ENCODE peak calls at places on chromosomes 11 and 22, in seven cellular contexts. S is tibial nerve, W is psoas muscle, N is GM23248, R is transverse colon, H is cardiac muscle cell, U is right lobe of liver. E is an unnamed sample. For H3K27me3, the result is how much of the 10 kb centered on the place peaks cover.

GRCh38 chr11:104402812-104403521 is 239.0 kb upstream of the PDGFD start:
- DNase-seq in U (no peak), H (no peak), R (no peak), W (no peak), S (no peak), N (no peak), E (no peak)

GRCh38 chr11:2215230-2215560 is 43.6 kb upstream of the TH start:
- DNase-seq in R (no peak), W (no peak), H (no peak), U (no peak), S (no peak), N (no peak), E (no peak)

GRCh38 chr11:74278721-74279148 is 32.7 kb downstream of the P4HA3 start:
- DNase-seq in U (no peak), W (no peak), R (peak), N (peak), S (no peak), H (peak), E (peak)

GRCh38 chr11:113730887-113731726 is 25.0 kb upstream of the TMPRSS5 start:
- DNase-seq in W (no peak), N (peak), H (peak), U (no peak), R (peak), S (no peak), E (no peak)

GRCh38 chr22:18152519-18152918 is 2.5 kb downstream of the USP18 start:
- DNase-seq in H (no peak), S (no peak), U (no peak), R (no peak), N (no peak), W (no peak), E (no peak)

GRCh38 chr22:50160947-50161346 is 9.6 kb upstream of the PANX2 start:
- DNase-seq in U (no peak), R (no peak), N (no peak), H (no peak), S (no peak), W (no peak), E (peak)

GRCh38 chr11:35853871-35854270 is 90.0 kb upstream of the LDLRAD3 start:
- DNase-seq in S (no peak), R (no peak), U (no peak), H (no peak), W (no peak), N (no peak), E (no peak)

GRCh38 chr11:73995247-73995646 is 12.6 kb upstream of the UCP2 start:
- DNase-seq in R (no peak), H (no peak), U (no peak), W (no peak), N (peak), S (no peak), E (no peak)

GRCh38 chr11:100684101-100685065 is 2.7 kb upstream of the ARHGAP42 start:
- DNase-seq in H (no peak), N (peak), R (no peak), W (no peak), S (no peak), U (no peak), E (no peak)

GRCh38 chr22:50314455-50315288 is 7.2 kb upstream of the PLXNB2 start:
- DNase-seq in U (peak), W (no peak), N (no peak), R (peak), H (no peak), S (no peak), E (peak)

GRCh38 chr11:106286881-106287504 is 209.5 kb downstream of the AASDHPPT start:
- DNase-seq in N (no peak), H (no peak), W (no peak), R (no peak), U (no peak), S (no peak), E (no peak)

GRCh38 chr11:69220581-69221051 is 64.9 kb downstream of the SMIM38 start:
- DNase-seq in U (peak), H (no peak), W (no peak), S (no peak), N (peak), R (no peak), E (no peak)

GRCh38 chr22:29994027-29994715 is 86.1 kb upstream of the HORMAD2 start:
- DNase-seq in H (peak), S (no peak), W (no peak), R (no peak), N (peak), U (no peak), E (no peak)

GRCh38 chr11:32386770-32387377 is 48.5 kb downstream of the WT1 start:
- DNase-seq in H (peak), R (no peak), N (peak), U (no peak), S (no peak), W (no peak), E (no peak)

GRCh38 chr22:38788016-38788415 is 5.9 kb downstream of the DNAL4 start:
- DNase-seq in W (no peak), U (no peak), N (peak), S (no peak), H (peak), R (no peak), E (no peak)

GRCh38 chr11:64146036-64146943 is 19.6 kb downstream of the MACROD1 start:
- DNase-seq in R (peak), H (peak), W (peak), S (no peak), U (no peak), N (peak), E (no peak)

GRCh38 chr11:48111941-48112340 is 104.7 kb upstream of the OR4B1 start:
- DNase-seq in W (no peak), N (no peak), U (no peak), R (no peak), H (no peak), S (no peak), E (no peak)

GRCh38 chr11:13238879-13239514 is 38.6 kb upstream of the BMAL1 start:
- DNase-seq in R (peak), N (peak), U (no peak), S (no peak), W (peak), H (peak), E (peak)

GRCh38 chr11:1087279-1087960 is 12.7 kb downstream of the MUC2 start:
- DNase-seq in W (no peak), R (no peak), S (no peak), H (no peak), U (peak), N (no peak), E (peak)

GRCh38 chr11:64245797-64246623 is 733 bp downstream of the PPP1R14B start:
- DNase-seq in U (no peak), H (peak), W (peak), N (peak), S (peak), R (peak), E (peak)

GRCh38 chr11:119795231-119795630 is 66.2 kb upstream of the NECTIN1 start:
- DNase-seq in R (no peak), U (peak), N (peak), S (peak), H (peak), W (no peak), E (no peak)

GRCh38 chr11:6608011-6608410 is 4.0 kb downstream of the TAF10 start:
- DNase-seq in W (no peak), U (no peak), R (no peak), H (no peak), N (no peak), S (no peak), E (peak)

GRCh38 chr22:21760640-21761039 is 25.0 kb upstream of the YPEL1 start:
- DNase-seq in H (peak), R (no peak), U (no peak), N (peak), S (no peak), W (no peak), E (no peak)

GRCh38 chr11:17596711-17597110 is 49.7 kb downstream of the OTOG start:
- DNase-seq in W (peak), S (no peak), N (no peak), H (no peak), R (no peak), U (no peak), E (no peak)

DNA sequence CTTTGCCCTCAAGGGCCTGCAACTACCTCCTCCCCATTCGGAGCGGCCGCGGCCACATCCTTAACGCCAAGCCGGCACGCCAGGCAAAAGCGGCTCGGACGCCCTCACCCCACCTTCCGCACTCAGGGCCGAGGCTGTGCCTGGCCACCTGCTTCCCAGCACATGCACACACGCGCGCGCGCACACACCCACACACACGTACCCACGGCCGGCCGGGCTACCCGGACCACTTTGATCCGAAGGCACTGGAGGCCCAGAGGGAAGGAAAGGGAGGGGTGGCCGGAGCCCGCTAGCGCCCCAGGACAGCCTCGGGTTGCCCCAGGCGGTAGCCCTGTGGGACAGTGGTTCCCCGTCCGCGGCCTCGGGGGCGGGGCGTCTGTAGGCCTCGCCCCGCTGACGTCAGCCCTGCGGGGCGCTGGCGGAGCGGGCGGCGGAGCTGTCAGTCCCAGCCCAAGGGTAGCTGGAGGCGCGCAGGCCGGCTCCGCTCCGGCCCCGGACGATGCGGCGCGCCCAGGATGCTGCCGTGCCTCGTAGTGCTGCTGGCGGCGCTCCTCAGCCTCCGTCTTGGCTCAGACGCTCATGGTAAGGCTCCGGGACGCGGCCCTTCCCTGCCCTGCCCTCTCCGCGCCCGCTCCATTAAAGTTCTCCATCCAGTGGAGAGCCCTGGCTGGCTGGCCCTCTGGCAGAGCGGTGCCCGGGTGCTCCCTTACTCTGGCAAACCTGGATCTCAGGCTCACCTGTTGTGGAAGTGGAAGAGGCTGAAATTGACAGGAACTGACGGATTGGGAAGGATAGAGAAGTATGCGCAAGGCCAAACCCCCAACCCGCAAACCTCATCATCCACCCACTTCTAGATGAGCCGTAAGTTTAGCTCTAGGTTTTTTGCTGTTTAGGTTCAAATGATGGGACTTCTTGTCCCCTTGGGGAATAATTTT is at the start of gene IL10RA:
- DNase-seq in N (peak), S (peak), W (peak), R (peak), U (peak), H (peak), E (peak)
- H3K27me3 ChIP-seq in N (under half), S (under half), W (under half), R (under half), U (under half), H (half or more), E (under half)

DNA sequence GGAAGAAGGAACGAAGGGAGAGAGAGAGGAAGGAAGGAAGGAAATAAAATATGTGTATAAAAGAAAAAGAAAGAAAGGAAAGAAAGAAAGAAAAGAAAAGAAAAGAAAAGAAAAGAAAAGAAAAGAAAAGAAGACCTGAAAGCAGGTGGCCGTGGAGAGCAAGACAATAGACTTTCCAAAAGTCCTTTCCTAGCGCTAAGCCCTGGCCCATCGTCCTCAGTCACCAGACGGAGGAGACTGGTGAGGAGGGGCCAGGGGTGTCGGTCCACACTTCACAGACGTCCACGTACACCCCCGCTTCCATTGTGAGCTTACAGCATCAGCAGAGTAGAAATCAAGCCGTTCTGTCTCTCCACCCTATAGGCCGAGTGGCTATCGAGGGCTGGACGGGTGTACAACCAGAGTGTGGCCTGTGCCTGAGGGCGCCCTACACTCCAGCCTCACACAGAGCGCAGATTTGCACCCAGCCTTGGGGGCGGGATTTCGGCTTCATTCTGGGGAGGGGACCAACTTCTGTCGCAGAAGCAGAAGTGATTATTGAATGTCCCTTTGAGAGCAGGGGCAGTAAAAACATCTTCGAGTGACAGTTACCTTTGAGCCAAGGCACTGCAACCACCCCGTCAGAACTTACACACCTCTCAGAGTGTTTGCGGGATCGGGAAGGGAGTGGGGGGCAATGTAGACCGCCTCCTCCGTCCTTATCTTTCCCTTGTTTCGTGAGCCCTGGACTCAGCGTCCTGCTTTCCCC is 2.0 kb upstream of the BSX start:
- DNase-seq in H (no peak), S (no peak), N (no peak), U (no peak), R (no peak), W (no peak), E (no peak)
- H3K27me3 ChIP-seq in H (half or more), S (half or more), N (half or more), U (under half), R (half or more), W (under half), E (under half)

GRCh38 chr22:45933503-45934167 is 43.3 kb downstream of the WNT7B start:
- DNase-seq in R (no peak), N (no peak), S (no peak), W (no peak), U (no peak), H (no peak), E (no peak)

GRCh38 chr22:45935573-45935972 is 41.4 kb downstream of the WNT7B start:
- DNase-seq in N (no peak), W (no peak), U (no peak), S (no peak), R (no peak), H (no peak), E (no peak)

GRCh38 chr22:45932066-45932465 is 44.9 kb downstream of the WNT7B start:
- DNase-seq in U (no peak), S (no peak), H (peak), W (no peak), R (no peak), N (peak), E (peak)

GRCh38 chr22:45934659-45935341 is 42.2 kb downstream of the WNT7B start:
- DNase-seq in S (no peak), R (no peak), W (no peak), H (peak), N (peak), U (no peak), E (no peak)

DNA sequence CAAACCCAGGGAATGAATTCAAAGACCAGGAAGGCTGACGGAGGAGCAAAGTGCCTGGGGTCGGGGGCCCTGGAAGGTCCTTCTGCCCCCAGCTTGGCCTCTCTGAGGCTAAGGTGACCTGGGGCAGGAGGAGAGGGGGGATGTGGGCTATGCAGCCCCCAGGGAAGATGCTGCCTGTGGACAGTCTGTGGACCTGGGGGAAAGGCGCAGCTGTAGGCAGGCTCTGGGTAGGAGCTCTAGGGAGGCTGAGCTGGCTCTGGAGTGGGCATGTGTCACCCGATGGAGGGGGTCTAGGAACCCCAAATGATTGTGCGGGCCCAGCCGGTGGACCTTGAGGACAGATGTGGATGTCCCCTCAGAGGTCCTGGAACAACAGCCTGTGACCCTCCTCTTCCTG is 42.8 kb downstream of the WNT7B start:
- DNase-seq in H (no peak), U (no peak), N (no peak), S (no peak), R (no peak), W (no peak), E (no peak)
- H3K27me3 ChIP-seq in H (under half), U (under half), N (under half), S (half or more), R (under half), W (under half), E (under half)

DNA sequence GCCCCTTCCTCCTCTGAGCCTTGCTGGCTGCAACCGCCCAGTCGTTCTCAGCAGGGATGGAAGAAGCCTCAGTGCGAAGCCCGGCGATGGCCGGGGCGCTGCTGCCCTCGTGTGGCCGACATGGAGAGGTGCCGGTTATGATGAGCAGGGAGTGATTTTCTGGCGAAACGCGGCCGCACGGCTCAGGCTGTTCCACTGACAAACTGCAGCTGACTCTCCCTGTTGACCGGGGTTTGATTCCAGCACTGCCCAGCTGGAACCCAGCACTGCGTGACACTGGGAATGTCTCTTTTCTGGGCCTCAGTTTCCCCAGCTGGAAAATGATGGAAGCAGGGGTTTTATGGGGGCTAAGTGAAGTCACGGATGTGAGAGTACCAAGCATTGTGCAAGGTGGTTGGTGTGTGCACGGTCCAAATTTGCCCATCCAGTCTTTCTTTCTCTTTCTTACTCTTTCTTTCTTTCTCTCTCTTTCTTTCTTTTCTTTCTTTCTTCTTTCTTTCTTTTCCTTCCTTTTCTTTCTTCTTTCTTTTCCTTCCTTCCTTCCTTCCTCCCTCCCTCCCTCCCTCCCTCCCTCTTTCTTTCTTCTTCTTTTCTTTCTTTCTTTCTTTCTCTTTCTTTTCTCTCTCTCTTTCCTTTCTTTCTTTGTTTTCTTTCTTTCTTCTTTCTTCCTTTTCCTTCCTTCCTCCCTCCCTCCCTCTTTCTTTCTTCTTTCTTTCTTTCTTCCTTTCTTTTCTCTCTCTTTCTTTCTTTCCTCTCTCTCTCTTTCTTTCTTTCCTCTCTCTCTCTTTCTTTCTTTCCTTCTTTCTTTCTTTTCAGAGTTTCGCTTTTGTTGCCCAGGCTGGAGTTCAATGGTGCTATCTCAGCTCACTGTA is 25.8 kb upstream of the MPPED1 start:
- DNase-seq in R (peak), W (peak), H (peak), U (peak), N (peak), S (peak), E (peak)
- H3K27me3 ChIP-seq in R (under half), W (under half), H (under half), U (under half), N (half or more), S (under half), E (under half)

GRCh38 chr11:122978303-122978620 is 3.4 kb downstream of the BSX start:
- DNase-seq in U (no peak), S (no peak), R (no peak), H (no peak), N (no peak), W (no peak), E (no peak)
- H3K27me3 ChIP-seq in U (under half), S (half or more), R (half or more), H (half or more), N (half or more), W (under half), E (under half)

E was measured in right cardiac atrium.